ENCODE peak calls at places on chromosomes 11 and 22, in eight cellular contexts. One of them, this sample, is unnamed.
A peak's percentile ranks its signal among the peaks of the same experiment; 100 is the strongest.

GRCh38 chr11:134949121-134949591 is 537.1 kb upstream of the B3GAT1 start:
- DNase-seq in upper lobe of right lung: no peak
- DNase-seq in IMR-90: peak; percentile 77
- DNase-seq in right atrium auricular region: peak; percentile 60
- DNase-seq in esophagus squamous epithelium: no peak
- DNase-seq in heart right ventricle: no peak
- DNase-seq in GM23248: peak; percentile 82
- DNase-seq in PC-3: peak; percentile 66
- DNase-seq in this sample: no peak

GRCh38 chr22:43090130-43090789 is 1.1 kb upstream of the TTLL1 start:
- DNase-seq in upper lobe of right lung: no peak
- DNase-seq in IMR-90: peak; percentile 80
- DNase-seq in right atrium auricular region: peak; percentile 72
- DNase-seq in esophagus squamous epithelium: no peak
- DNase-seq in heart right ventricle: peak; percentile 62
- DNase-seq in GM23248: peak; percentile 95
- DNase-seq in PC-3: peak; percentile 84
- DNase-seq in this sample: no peak

GRCh38 chr11:1371377-1371776 is 18.4 kb upstream of the BRSK2 start:
- DNase-seq in upper lobe of right lung: no peak
- DNase-seq in IMR-90: no peak
- DNase-seq in right atrium auricular region: no peak
- DNase-seq in esophagus squamous epithelium: no peak
- DNase-seq in heart right ventricle: no peak
- DNase-seq in GM23248: no peak
- DNase-seq in PC-3: no peak
- DNase-seq in this sample: no peak

GRCh38 chr11:113377606-113378005 is 10.0 kb upstream of the ANKK1 start:
- DNase-seq in upper lobe of right lung: no peak
- DNase-seq in IMR-90: peak; percentile 5
- DNase-seq in right atrium auricular region: no peak
- DNase-seq in esophagus squamous epithelium: no peak
- DNase-seq in heart right ventricle: no peak
- DNase-seq in GM23248: peak; percentile 61
- DNase-seq in PC-3: no peak
- DNase-seq in this sample: no peak

GRCh38 chr11:44243633-44244343 is 66.2 kb downstream of the ALX4 start:
- DNase-seq in upper lobe of right lung: no peak
- DNase-seq in IMR-90: peak; percentile 46
- DNase-seq in right atrium auricular region: no peak
- DNase-seq in esophagus squamous epithelium: no peak
- DNase-seq in heart right ventricle: no peak
- DNase-seq in GM23248: peak; percentile 46
- DNase-seq in PC-3: no peak
- DNase-seq in this sample: no peak

GRCh38 chr22:50301581-50301991 is 5.9 kb downstream of the PLXNB2 start:
- DNase-seq in upper lobe of right lung: no peak
- DNase-seq in IMR-90: no peak
- DNase-seq in right atrium auricular region: no peak
- DNase-seq in esophagus squamous epithelium: no peak
- DNase-seq in heart right ventricle: no peak
- DNase-seq in GM23248: no peak
- DNase-seq in PC-3: no peak
- DNase-seq in this sample: no peak

GRCh38 chr11:24234822-24235508 is 261.9 kb upstream of the LUZP2 start:
- DNase-seq in upper lobe of right lung: peak; percentile 72
- DNase-seq in IMR-90: peak; percentile 79
- DNase-seq in right atrium auricular region: no peak
- DNase-seq in esophagus squamous epithelium: no peak
- DNase-seq in heart right ventricle: no peak
- DNase-seq in GM23248: peak; percentile 7
- DNase-seq in PC-3: peak; percentile 42
- DNase-seq in this sample: no peak

GRCh38 chr11:5351208-5351607 is at the start of gene OR51B6:
- DNase-seq in upper lobe of right lung: no peak
- DNase-seq in IMR-90: no peak
- DNase-seq in right atrium auricular region: no peak
- DNase-seq in esophagus squamous epithelium: no peak
- DNase-seq in heart right ventricle: no peak
- DNase-seq in GM23248: no peak
- DNase-seq in PC-3: no peak
- DNase-seq in this sample: no peak

GRCh38 chr11:76680517-76681425 is 10.2 kb upstream of the LRRC32 start:
- DNase-seq in upper lobe of right lung: no peak
- DNase-seq in IMR-90: peak; percentile 66
- DNase-seq in right atrium auricular region: peak; percentile 76
- DNase-seq in esophagus squamous epithelium: no peak
- DNase-seq in heart right ventricle: peak; percentile 87
- DNase-seq in GM23248: peak; percentile 82
- DNase-seq in PC-3: peak; percentile 81
- DNase-seq in this sample: peak; percentile 85

GRCh38 chr11:41301023-41301422 is 158.4 kb downstream of the LRRC4C start:
- DNase-seq in upper lobe of right lung: no peak
- DNase-seq in IMR-90: no peak
- DNase-seq in right atrium auricular region: no peak
- DNase-seq in esophagus squamous epithelium: no peak
- DNase-seq in heart right ventricle: no peak
- DNase-seq in GM23248: no peak
- DNase-seq in PC-3: peak; percentile 42
- DNase-seq in this sample: no peak

GRCh38 chr11:5689551-5689983 is at the start of gene TRIM22:
- DNase-seq in upper lobe of right lung: peak; percentile 69
- DNase-seq in IMR-90: peak; percentile 71
- DNase-seq in right atrium auricular region: no peak
- DNase-seq in esophagus squamous epithelium: no peak
- DNase-seq in heart right ventricle: peak; percentile 61
- DNase-seq in GM23248: peak; percentile 88
- DNase-seq in PC-3: no peak
- DNase-seq in this sample: no peak

GRCh38 chr11:126233391-126233790 is 21.8 kb downstream of the FAM118B start:
- DNase-seq in upper lobe of right lung: no peak
- DNase-seq in IMR-90: peak; percentile 78
- DNase-seq in right atrium auricular region: no peak
- DNase-seq in esophagus squamous epithelium: no peak
- DNase-seq in heart right ventricle: no peak
- DNase-seq in GM23248: peak; percentile 13
- DNase-seq in PC-3: peak; percentile 81
- DNase-seq in this sample: no peak

GRCh38 chr22:33653525-33654063 is 266.7 kb downstream of the LARGE1 start:
- DNase-seq in upper lobe of right lung: no peak
- DNase-seq in IMR-90: no peak
- DNase-seq in right atrium auricular region: no peak
- DNase-seq in esophagus squamous epithelium: no peak
- DNase-seq in heart right ventricle: no peak
- DNase-seq in GM23248: no peak
- DNase-seq in PC-3: no peak
- DNase-seq in this sample: no peak

GRCh38 chr11:77386178-77386577 is 84.7 kb upstream of the GDPD4 start:
- DNase-seq in upper lobe of right lung: no peak
- DNase-seq in IMR-90: peak; percentile 52
- DNase-seq in right atrium auricular region: no peak
- DNase-seq in esophagus squamous epithelium: no peak
- DNase-seq in heart right ventricle: no peak
- DNase-seq in GM23248: no peak
- DNase-seq in PC-3: no peak
- DNase-seq in this sample: no peak

GRCh38 chr11:126079640-126080205 is 17.1 kb upstream of the CDON start:
- DNase-seq in upper lobe of right lung: no peak
- DNase-seq in IMR-90: no peak
- DNase-seq in right atrium auricular region: no peak
- DNase-seq in esophagus squamous epithelium: no peak
- DNase-seq in heart right ventricle: no peak
- DNase-seq in GM23248: no peak
- DNase-seq in PC-3: peak; percentile 70
- DNase-seq in this sample: no peak

GRCh38 chr22:46609175-46609690 is 11.0 kb upstream of the GRAMD4 start:
- DNase-seq in upper lobe of right lung: no peak
- DNase-seq in IMR-90: no peak
- DNase-seq in right atrium auricular region: no peak
- DNase-seq in esophagus squamous epithelium: no peak
- DNase-seq in heart right ventricle: no peak
- DNase-seq in GM23248: no peak
- DNase-seq in PC-3: peak; percentile 45
- DNase-seq in this sample: peak; percentile 64

GRCh38 chr22:47008208-47008885 is 245.9 kb downstream of the TBC1D22A start:
- DNase-seq in upper lobe of right lung: peak; percentile 18
- DNase-seq in IMR-90: no peak
- DNase-seq in right atrium auricular region: no peak
- DNase-seq in esophagus squamous epithelium: no peak
- DNase-seq in heart right ventricle: no peak
- DNase-seq in GM23248: no peak
- DNase-seq in PC-3: no peak
- DNase-seq in this sample: no peak

GRCh38 chr11:26420331-26420730 is 88.4 kb downstream of the ANO3 start:
- DNase-seq in upper lobe of right lung: no peak
- DNase-seq in IMR-90: no peak
- DNase-seq in right atrium auricular region: no peak
- DNase-seq in esophagus squamous epithelium: no peak
- DNase-seq in heart right ventricle: no peak
- DNase-seq in GM23248: no peak
- DNase-seq in PC-3: no peak
- DNase-seq in this sample: no peak

GRCh38 chr11:47225552-47226137 is 10.9 kb downstream of the DDB2 start:
- DNase-seq in upper lobe of right lung: no peak
- DNase-seq in IMR-90: peak; percentile 64
- DNase-seq in right atrium auricular region: no peak
- DNase-seq in esophagus squamous epithelium: no peak
- DNase-seq in heart right ventricle: no peak
- DNase-seq in GM23248: no peak
- DNase-seq in PC-3: no peak
- DNase-seq in this sample: no peak

GRCh38 chr11:16028406-16028805 is 327.9 kb downstream of the SOX6 start:
- DNase-seq in upper lobe of right lung: no peak
- DNase-seq in IMR-90: peak; percentile 45
- DNase-seq in right atrium auricular region: no peak
- DNase-seq in esophagus squamous epithelium: no peak
- DNase-seq in heart right ventricle: no peak
- DNase-seq in GM23248: no peak
- DNase-seq in PC-3: no peak
- DNase-seq in this sample: no peak

GRCh38 chr11:32858731-32859130 is 29.0 kb downstream of the PRRG4 start:
- DNase-seq in upper lobe of right lung: no peak
- DNase-seq in IMR-90: no peak
- DNase-seq in right atrium auricular region: no peak
- DNase-seq in esophagus squamous epithelium: no peak
- DNase-seq in heart right ventricle: no peak
- DNase-seq in GM23248: no peak
- DNase-seq in PC-3: peak; percentile 16
- DNase-seq in this sample: no peak

GRCh38 chr11:11973361-11973800 is 35.0 kb downstream of the DKK3 start:
- DNase-seq in upper lobe of right lung: peak; percentile 62
- DNase-seq in IMR-90: peak; percentile 72
- DNase-seq in right atrium auricular region: peak; percentile 91
- DNase-seq in esophagus squamous epithelium: no peak
- DNase-seq in heart right ventricle: peak; percentile 89
- DNase-seq in GM23248: peak; percentile 81
- DNase-seq in PC-3: no peak
- DNase-seq in this sample: no peak
- H3K4me1 ChIP-seq in upper lobe of right lung: peaks cover 60% of the 10 kb centered on the region
- H3K4me1 ChIP-seq in IMR-90: peaks cover 45% of the 10 kb centered on the region
- H3K4me1 ChIP-seq in right atrium auricular region: no peaks in the 10 kb centered on the region
- H3K4me1 ChIP-seq in esophagus squamous epithelium: peaks cover 82% of the 10 kb centered on the region
- H3K4me1 ChIP-seq in heart right ventricle: peaks cover 100% of the 10 kb centered on the region
- H3K4me1 ChIP-seq in GM23248: peaks cover 63% of the 10 kb centered on the region
- H3K4me1 ChIP-seq in PC-3: peaks cover 32% of the 10 kb centered on the region
- H3K4me1 ChIP-seq in this sample: peaks cover 13% of the 10 kb centered on the region

DNA sequence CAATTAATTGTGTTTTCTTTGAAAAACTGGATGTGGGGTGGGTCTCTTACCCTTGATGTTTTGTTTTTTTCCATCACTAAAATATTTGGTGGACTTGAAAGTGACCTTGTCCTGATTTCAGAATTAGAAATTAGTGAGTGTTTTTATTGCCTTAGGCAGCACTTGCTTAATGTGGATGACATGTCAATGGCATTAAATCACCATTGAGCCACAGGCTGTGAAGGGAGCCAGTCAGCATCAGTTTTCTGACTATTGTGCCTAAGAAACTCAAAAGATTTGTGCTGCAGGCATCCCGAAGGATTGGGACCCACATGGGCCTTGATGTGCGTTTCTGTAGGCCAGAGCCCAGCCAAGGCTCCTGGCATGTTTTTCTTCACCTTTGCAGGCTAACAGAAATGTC is 53.8 kb downstream of the SWAP70 start:
- DNase-seq in upper lobe of right lung: no peak
- DNase-seq in IMR-90: no peak
- DNase-seq in right atrium auricular region: no peak
- DNase-seq in esophagus squamous epithelium: no peak
- DNase-seq in heart right ventricle: no peak
- DNase-seq in GM23248: peak; percentile 6
- DNase-seq in PC-3: peak; percentile 44
- DNase-seq in this sample: no peak
- H3K4me1 ChIP-seq in upper lobe of right lung: peaks cover 23% of the 10 kb centered on the region
- H3K4me1 ChIP-seq in IMR-90: peaks cover 3% of the 10 kb centered on the region
- H3K4me1 ChIP-seq in right atrium auricular region: no peaks in the 10 kb centered on the region
- H3K4me1 ChIP-seq in esophagus squamous epithelium: peaks cover 42% of the 10 kb centered on the region
- H3K4me1 ChIP-seq in heart right ventricle: peaks cover 65% of the 10 kb centered on the region
- H3K4me1 ChIP-seq in GM23248: peaks cover 30% of the 10 kb centered on the region
- H3K4me1 ChIP-seq in PC-3: peaks cover 31% of the 10 kb centered on the region
- H3K4me1 ChIP-seq in this sample: peaks cover 74% of the 10 kb centered on the region

GRCh38 chr11:70494559-70495350 is 96.4 kb downstream of the CTTN start:
- DNase-seq in upper lobe of right lung: peak; percentile 47
- DNase-seq in IMR-90: no peak
- DNase-seq in right atrium auricular region: no peak
- DNase-seq in esophagus squamous epithelium: no peak
- DNase-seq in heart right ventricle: no peak
- DNase-seq in GM23248: no peak
- DNase-seq in PC-3: no peak
- DNase-seq in this sample: peak; percentile 63

GRCh38 chr11:70497536-70498075 is 99.3 kb downstream of the CTTN start:
- DNase-seq in upper lobe of right lung: peak; percentile 46
- DNase-seq in IMR-90: no peak
- DNase-seq in right atrium auricular region: no peak
- DNase-seq in esophagus squamous epithelium: no peak
- DNase-seq in heart right ventricle: no peak
- DNase-seq in GM23248: no peak
- DNase-seq in PC-3: no peak
- DNase-seq in this sample: peak; percentile 68

GRCh38 chr11:70498171-70498571 is 99.8 kb downstream of the CTTN start:
- DNase-seq in upper lobe of right lung: peak; percentile 25
- DNase-seq in IMR-90: no peak
- DNase-seq in right atrium auricular region: no peak
- DNase-seq in esophagus squamous epithelium: no peak
- DNase-seq in heart right ventricle: no peak
- DNase-seq in GM23248: no peak
- DNase-seq in PC-3: no peak
- DNase-seq in this sample: peak; percentile 59

GRCh38 chr11:70495351-70496310 is 97.3 kb downstream of the CTTN start:
- DNase-seq in upper lobe of right lung: peak; percentile 56
- DNase-seq in IMR-90: no peak
- DNase-seq in right atrium auricular region: no peak
- DNase-seq in esophagus squamous epithelium: no peak
- DNase-seq in heart right ventricle: no peak
- DNase-seq in GM23248: no peak
- DNase-seq in PC-3: no peak
- DNase-seq in this sample: peak; percentile 63

GRCh38 chr11:70496591-70497535 is 98.5 kb downstream of the CTTN start:
- DNase-seq in upper lobe of right lung: peak; percentile 30
- DNase-seq in IMR-90: no peak
- DNase-seq in right atrium auricular region: no peak
- DNase-seq in esophagus squamous epithelium: no peak
- DNase-seq in heart right ventricle: no peak
- DNase-seq in GM23248: no peak
- DNase-seq in PC-3: no peak
- DNase-seq in this sample: peak; percentile 40
- H3K4me1 ChIP-seq in upper lobe of right lung: no peaks in the 10 kb centered on the region
- H3K4me1 ChIP-seq in IMR-90: no peaks in the 10 kb centered on the region
- H3K4me1 ChIP-seq in right atrium auricular region: no peaks in the 10 kb centered on the region
- H3K4me1 ChIP-seq in esophagus squamous epithelium: no peaks in the 10 kb centered on the region
- H3K4me1 ChIP-seq in heart right ventricle: no peaks in the 10 kb centered on the region
- H3K4me1 ChIP-seq in GM23248: no peaks in the 10 kb centered on the region
- H3K4me1 ChIP-seq in PC-3: no peaks in the 10 kb centered on the region
- H3K4me1 ChIP-seq in this sample: no peaks in the 10 kb centered on the region

GRCh38 chr11:110299006-110299785 is 2.8 kb upstream of the RDX start:
- DNase-seq in upper lobe of right lung: no peak
- DNase-seq in IMR-90: no peak
- DNase-seq in right atrium auricular region: no peak
- DNase-seq in esophagus squamous epithelium: no peak
- DNase-seq in heart right ventricle: no peak
- DNase-seq in GM23248: no peak
- DNase-seq in PC-3: no peak
- DNase-seq in this sample: no peak
- H3K4me1 ChIP-seq in upper lobe of right lung: peaks cover 12% of the 10 kb centered on the region
- H3K4me1 ChIP-seq in IMR-90: peaks cover 9% of the 10 kb centered on the region
- H3K4me1 ChIP-seq in right atrium auricular region: no peaks in the 10 kb centered on the region
- H3K4me1 ChIP-seq in esophagus squamous epithelium: peaks cover 32% of the 10 kb centered on the region
- H3K4me1 ChIP-seq in heart right ventricle: peaks cover 23% of the 10 kb centered on the region
- H3K4me1 ChIP-seq in GM23248: peaks cover 23% of the 10 kb centered on the region
- H3K4me1 ChIP-seq in PC-3: peaks cover 48% of the 10 kb centered on the region
- H3K4me1 ChIP-seq in this sample: peaks cover 24% of the 10 kb centered on the region

This sample was measured in spleen.